ENCODE peak calls at places on chromosomes 5 and 9, in nine cellular contexts. G is ovary, C is LNCaP clone FGC, Q is body of pancreas, V is lower leg skin, W is heart right ventricle, R is upper lobe of left lung, M is brain microvascular endothelial cell, L is epithelial cell of esophagus. T is an unnamed sample.

GRCh38 chr5:132254321-132254977 is 3.0 kb upstream of the PDLIM4 start:
- DNase-seq in V (peak), Q (peak), C (peak), W (peak), M (no peak), G (no peak), R (no peak), L (no peak), T (no peak)

GRCh38 chr5:82862247-82862646 is 214.9 kb downstream of the TMEM167A start:
- DNase-seq in M (no peak), Q (no peak), L (no peak), C (no peak), W (no peak), G (no peak), V (no peak), R (no peak), T (no peak)

GRCh38 chr5:55114061-55114460 is 11.6 kb downstream of the GZMA start:
- DNase-seq in W (no peak), M (no peak), Q (no peak), V (no peak), G (no peak), C (no peak), L (no peak), R (no peak), T (no peak)

GRCh38 chr9:80797841-80798688 is 891.3 kb downstream of the TLE1 start:
- DNase-seq in R (no peak), C (peak), W (peak), L (no peak), G (peak), Q (no peak), V (no peak), M (no peak), T (no peak)

GRCh38 chr9:130664191-130665028 is at the start of gene PRDM12:
- DNase-seq in W (no peak), R (peak), Q (no peak), C (no peak), L (no peak), G (no peak), M (no peak), V (no peak), T (no peak)

GRCh38 chr5:149667084-149667826 is 62.9 kb upstream of the PPARGC1B start:
- DNase-seq in V (no peak), W (peak), Q (no peak), C (no peak), L (peak), M (peak), R (no peak), G (no peak), T (peak)

GRCh38 chr9:133710661-133711427 is 27.3 kb downstream of the SARDH start:
- DNase-seq in C (no peak), Q (no peak), V (no peak), L (no peak), M (no peak), R (peak), W (no peak), G (peak), T (no peak)

GRCh38 chr9:128920381-128921058 is at the start of gene PHYHD1:
- DNase-seq in V (no peak), L (peak), M (no peak), R (peak), W (peak), C (no peak), G (peak), Q (peak), T (peak)

GRCh38 chr9:8571648-8572047 is 772.1 kb upstream of the DMAC1 start:
- DNase-seq in L (no peak), V (no peak), M (no peak), C (no peak), R (no peak), Q (no peak), W (peak), G (no peak), T (no peak)

GRCh38 chr5:66987126-66987525 is 209.5 kb downstream of the CD180 start:
- DNase-seq in Q (no peak), V (no peak), C (no peak), R (no peak), M (peak), G (no peak), L (peak), W (no peak), T (peak)

GRCh38 chr9:33263936-33264472 is 504 bp downstream of the BAG1 start:
- DNase-seq in R (no peak), L (peak), G (no peak), W (peak), V (peak), M (no peak), C (no peak), Q (no peak), T (no peak)

GRCh38 chr5:170363671-170364070 is 25.5 kb downstream of the KCNMB1 start:
- DNase-seq in V (no peak), C (no peak), L (no peak), R (no peak), M (no peak), W (no peak), Q (no peak), G (no peak), T (no peak)

GRCh38 chr5:141657937-141658545 is 6.8 kb upstream of the FCHSD1 start:
- DNase-seq in L (peak), V (no peak), M (peak), W (no peak), C (no peak), G (no peak), R (no peak), Q (no peak), T (peak)

GRCh38 chr5:54844905-54845566 is 140.4 kb downstream of the ESM1 start:
- DNase-seq in C (no peak), L (peak), V (no peak), R (no peak), Q (no peak), G (no peak), W (no peak), M (no peak), T (peak)

GRCh38 chr5:40464461-40464860 is 215.3 kb upstream of the PTGER4 start:
- DNase-seq in Q (no peak), R (no peak), C (no peak), V (no peak), L (peak), G (no peak), W (no peak), M (no peak), T (peak)

DNA sequence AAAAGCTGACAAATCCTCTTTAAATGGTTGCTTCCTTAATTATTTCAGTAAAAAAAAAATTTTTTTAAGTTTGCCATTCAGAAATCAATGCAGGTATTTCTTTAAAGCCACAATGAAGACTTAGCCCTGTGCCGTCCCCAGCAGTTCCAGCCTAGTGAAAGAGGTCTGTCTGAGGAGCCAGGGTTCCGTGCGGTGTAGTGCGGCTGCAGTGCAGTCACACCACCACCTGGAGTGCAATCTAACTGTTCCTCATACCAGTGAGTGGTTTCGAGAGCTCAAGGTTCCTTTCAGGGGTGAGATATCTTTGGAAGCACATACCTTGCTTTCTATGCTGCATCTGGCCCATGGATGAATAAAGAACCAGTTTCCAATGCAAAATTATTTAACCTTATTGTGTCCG is 87.5 kb downstream of the FANCC start:
- DNase-seq in Q (no peak), L (no peak), G (no peak), V (no peak), C (no peak), W (no peak), M (no peak), R (no peak), T (no peak)
- TF ChIP-seq CTCF in Q (no peak), L (no peak), G (no peak), V (no peak), C (no peak), W (no peak), M (peak), R (no peak), T (no peak)

GRCh38 chr9:79485258-79485657 is 86.5 kb upstream of the TLE4 start:
- DNase-seq in V (no peak), C (no peak), G (no peak), M (no peak), L (no peak), R (no peak), Q (no peak), W (no peak), T (no peak)

GRCh38 chr9:79492092-79492995 is 79.4 kb upstream of the TLE4 start:
- DNase-seq in R (no peak), G (no peak), C (no peak), V (no peak), W (no peak), L (no peak), M (no peak), Q (no peak), T (no peak)

GRCh38 chr9:79490657-79491250 is 81.0 kb upstream of the TLE4 start:
- DNase-seq in C (peak), G (no peak), Q (no peak), M (no peak), L (peak), R (no peak), V (no peak), W (no peak), T (no peak)

GRCh38 chr9:79489241-79490000 is 82.3 kb upstream of the TLE4 start:
- DNase-seq in V (no peak), M (peak), C (peak), R (no peak), W (no peak), L (peak), G (no peak), Q (peak), T (peak)
- H3K4me3 ChIP-seq in V (no peak), M (no peak), C (peak), R (no peak), W (no peak), L (no peak), G (no peak), Q (no peak), T (no peak)

DNA sequence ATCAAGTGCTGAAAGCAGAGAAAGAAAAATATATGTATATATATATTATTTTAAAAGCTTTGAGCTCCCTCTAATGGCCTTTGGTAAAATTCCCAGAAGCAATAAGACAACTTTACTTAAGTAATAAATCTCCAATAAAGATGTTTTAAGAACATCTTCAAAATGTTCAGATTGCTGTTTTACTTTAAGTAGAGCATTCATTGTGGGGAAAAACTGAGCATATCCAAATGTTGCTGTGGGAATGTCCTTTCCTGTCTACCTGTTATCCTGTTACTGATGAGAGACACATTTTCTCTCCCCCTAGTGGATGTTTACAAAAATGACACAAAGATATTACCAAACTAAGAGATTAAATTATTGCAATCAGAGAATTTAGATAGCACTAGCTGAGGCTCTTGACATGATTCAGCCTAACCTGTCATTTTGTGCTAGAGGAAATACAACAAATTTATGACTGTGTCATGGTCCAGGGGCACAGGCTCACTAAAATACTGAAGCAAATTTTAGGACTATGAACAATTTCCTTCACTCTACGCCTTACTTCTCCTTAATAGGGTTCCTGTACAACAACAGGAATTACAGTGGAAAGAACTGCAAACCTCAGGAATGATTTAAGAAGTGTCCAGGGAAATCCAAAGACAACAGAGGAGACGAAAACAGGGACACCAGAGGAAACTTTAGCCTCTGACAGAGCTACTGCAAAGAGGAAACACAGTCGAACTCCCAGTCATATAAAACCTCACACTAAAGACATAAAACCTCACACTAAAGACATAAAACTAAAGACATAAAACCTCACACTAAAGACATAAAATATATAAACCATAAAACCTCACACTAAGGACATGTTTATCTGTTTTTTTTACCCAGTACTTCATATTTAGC is 24.3 kb upstream of the PRRC1 start:
- DNase-seq in M (peak), V (no peak), G (no peak), C (peak), L (peak), W (no peak), Q (no peak), R (no peak), T (peak)
- TF ChIP-seq CTCF in M (peak), V (no peak), G (peak), C (peak), L (peak), W (peak), Q (peak), R (peak), T (peak)

GRCh38 chr5:124652892-124653441 is 93.5 kb downstream of the ZNF608 start:
- DNase-seq in M (no peak), C (no peak), Q (no peak), G (no peak), W (no peak), V (no peak), R (no peak), L (no peak), T (no peak)
- H3K4me3 ChIP-seq in M (no peak), C (no peak), Q (no peak), G (no peak), W (no peak), V (no peak), R (no peak), L (no peak), T (no peak)

GRCh38 chr5:180813418-180813817 is 10.8 kb upstream of the MGAT1 start:
- DNase-seq in W (no peak), C (no peak), G (no peak), Q (no peak), V (peak), M (no peak), R (no peak), L (no peak), T (no peak)
- TF ChIP-seq CTCF in W (no peak), C (no peak), G (no peak), Q (no peak), V (no peak), M (no peak), R (no peak), L (peak), T (no peak)

T was measured in fibroblast of pulmonary artery.